ENCODE peak calls at places on chromosomes 12 and 14, in six cellular contexts. W, S, O, U, F and Q are unnamed samples.

GRCh38 chr14:29028973-29029582 is 262.5 kb downstream of the FOXG1 start:
- DNase-seq in F (peak), U (no peak), S (peak), O (peak), W (no peak), Q (no peak)

GRCh38 chr14:75427482-75428229 is at the start of gene JDP2:
- DNase-seq in W (peak), U (peak), S (peak), F (peak), O (peak), Q (no peak)

GRCh38 chr12:33605776-33606175 is 166.2 kb upstream of the SYT10 start:
- DNase-seq in W (no peak), O (peak), S (peak), U (no peak), F (peak), Q (no peak)

GRCh38 chr12:110538869-110539622 is 36.9 kb downstream of the RAD9B start:
- DNase-seq in O (no peak), W (no peak), S (no peak), F (no peak), U (no peak), Q (no peak)

GRCh38 chr12:55713721-55714120 is 2.1 kb upstream of the BLOC1S1 start:
- DNase-seq in U (peak), O (peak), F (peak), W (no peak), S (peak), Q (no peak)

GRCh38 chr12:123150273-123150803 is 552 bp downstream of the PITPNM2 start:
- DNase-seq in W (no peak), F (no peak), O (peak), S (no peak), U (no peak), Q (no peak)

GRCh38 chr14:69773571-69774276 is 6.8 kb downstream of the SRSF5 start:
- DNase-seq in S (no peak), O (no peak), U (no peak), W (no peak), F (no peak), Q (no peak)

GRCh38 chr12:6696690-6697583 is 3.7 kb downstream of the PIANP start:
- DNase-seq in W (no peak), S (no peak), U (no peak), F (no peak), O (no peak), Q (no peak)

GRCh38 chr14:105711058-105711620 is 184.8 kb downstream of the TMEM121 start:
- DNase-seq in S (no peak), W (no peak), F (no peak), U (no peak), O (no peak), Q (no peak)

GRCh38 chr14:54486685-54487084 is 2.1 kb downstream of the GMFB start:
- DNase-seq in S (no peak), O (no peak), F (peak), W (no peak), U (no peak), Q (no peak)

GRCh38 chr12:71742998-71743397 is 11.7 kb upstream of the RAB21 start:
- DNase-seq in F (no peak), W (no peak), U (no peak), O (no peak), S (no peak), Q (no peak)

GRCh38 chr14:90383731-90384542 is 12.9 kb upstream of the CALM1 start:
- DNase-seq in O (peak), W (peak), F (peak), S (peak), U (peak), Q (no peak)

GRCh38 chr12:121812921-121813896 is 9.4 kb downstream of the SETD1B start:
- DNase-seq in F (peak), W (no peak), U (peak), O (no peak), S (peak), Q (no peak)

GRCh38 chr12:54591001-54591591 is 2.6 kb upstream of the PPP1R1A start:
- DNase-seq in U (peak), S (peak), F (peak), W (no peak), O (no peak), Q (no peak)

GRCh38 chr14:21614245-21614644 is 20.5 kb downstream of the OR10G2 start:
- DNase-seq in O (no peak), S (no peak), F (no peak), U (no peak), W (no peak), Q (no peak)

GRCh38 chr12:124242529-124243065 is 52.3 kb upstream of the RFLNA start:
- DNase-seq in O (no peak), U (no peak), W (no peak), S (no peak), F (no peak), Q (no peak)

GRCh38 chr14:54447231-54447692 is 6.1 kb upstream of the CNIH1 start:
- DNase-seq in S (peak), F (peak), O (peak), W (no peak), U (peak), Q (peak)

GRCh38 chr12:47237751-47238211 is 158.0 kb upstream of the AMIGO2 start:
- DNase-seq in W (no peak), S (peak), U (peak), F (peak), O (no peak), Q (peak)

GRCh38 chr12:121190523-121191031 is 19.4 kb upstream of the P2RX4 start:
- DNase-seq in W (no peak), S (peak), U (peak), O (peak), F (peak), Q (peak)

GRCh38 chr12:106417926-106418910 is 60.7 kb downstream of the POLR3B start:
- DNase-seq in W (no peak), S (peak), F (peak), U (peak), O (peak), Q (peak)

GRCh38 chr12:51820721-51821422 is 27.6 kb downstream of the FIGNL2 start:
- DNase-seq in F (peak), O (peak), W (no peak), U (peak), S (peak), Q (no peak)

GRCh38 chr12:131688845-131689154 is 22.1 kb upstream of the SFSWAP start:
- DNase-seq in F (no peak), W (no peak), O (no peak), U (no peak), S (no peak), Q (no peak)

GRCh38 chr14:80428171-80428570 is 216.9 kb upstream of the DIO2 start:
- DNase-seq in U (peak), W (no peak), S (peak), F (peak), O (no peak), Q (no peak)

GRCh38 chr12:96425321-96425720 is 25.1 kb upstream of the CDK17 start:
- DNase-seq in O (peak), S (peak), U (peak), F (peak), W (no peak), Q (peak)

GRCh38 chr14:60102389-60102788 is 10.7 kb downstream of the PCNX4 start:
- DNase-seq in O (peak), F (peak), S (peak), U (peak), W (no peak), Q (peak)

GRCh38 chr12:269216-269615 is 6.6 kb upstream of the SLC6A13 start:
- DNase-seq in F (no peak), O (no peak), U (no peak), W (no peak), S (peak), Q (peak)

GRCh38 chr14:24196071-24197061 is 1.1 kb upstream of the TM9SF1 start:
- DNase-seq in S (peak), F (peak), U (peak), W (no peak), O (peak), Q (no peak)

GRCh38 chr12:130818381-130819247 is 20.4 kb downstream of the STX2 start:
- DNase-seq in O (peak), F (peak), S (peak), U (no peak), W (peak), Q (no peak)

GRCh38 chr12:74801625-74802024 is 264.0 kb downstream of the ATXN7L3B start:
- DNase-seq in O (no peak), F (no peak), W (no peak), U (no peak), S (peak), Q (no peak)

GRCh38 chr12:112584266-112584722 is 165.5 kb downstream of the PTPN11 start:
- DNase-seq in U (no peak), W (no peak), F (no peak), S (peak), O (peak), Q (no peak)

GRCh38 chr12:109777544-109777943 is 55.7 kb downstream of the TRPV4 start:
- DNase-seq in O (peak), W (peak), U (peak), S (peak), F (peak), Q (no peak)

GRCh38 chr12:120292661-120293531 is at the start of gene RNU4-1:
- DNase-seq in F (peak), W (peak), O (peak), S (peak), U (peak), Q (peak)

GRCh38 chr14:96126339-96126770 is 78.3 kb upstream of the BDKRB2 start:
- DNase-seq in O (no peak), F (peak), S (no peak), U (peak), W (no peak), Q (no peak)

GRCh38 chr12:5260086-5260485 is 171.8 kb upstream of the NTF3 start:
- DNase-seq in F (no peak), U (peak), S (no peak), O (no peak), W (no peak), Q (no peak)

GRCh38 chr12:74619886-74620285 is 82.3 kb downstream of the ATXN7L3B start:
- DNase-seq in F (no peak), O (no peak), W (no peak), S (no peak), U (no peak), Q (no peak)

GRCh38 chr12:98816720-98817119 is 171.6 kb downstream of the APAF1 start:
- DNase-seq in O (no peak), U (no peak), F (no peak), S (no peak), W (no peak), Q (no peak)

GRCh38 chr14:58979325-58979724 is 209.1 kb upstream of the DAAM1 start:
- DNase-seq in O (no peak), U (no peak), W (no peak), F (no peak), S (no peak), Q (no peak)

GRCh38 chr12:64796205-64796845 is 28.1 kb upstream of the TBC1D30 start:
- DNase-seq in W (peak), F (peak), O (peak), U (peak), S (peak), Q (peak)

GRCh38 chr14:31286456-31287293 is 79.1 kb upstream of the HECTD1 start:
- DNase-seq in U (no peak), F (no peak), O (peak), S (no peak), W (peak), Q (no peak)

GRCh38 chr12:101566318-101566717 is 28.5 kb upstream of the MYBPC1 start:
- DNase-seq in S (no peak), F (no peak), O (no peak), U (no peak), W (no peak), Q (no peak)

GRCh38 chr12:101567918-101568317 is 26.9 kb upstream of the MYBPC1 start:
- DNase-seq in S (no peak), F (no peak), U (no peak), W (no peak), O (no peak), Q (no peak)

GRCh38 chr12:101564912-101565311 is 29.9 kb upstream of the MYBPC1 start:
- DNase-seq in U (no peak), S (peak), O (no peak), W (no peak), F (peak), Q (no peak)

DNA sequence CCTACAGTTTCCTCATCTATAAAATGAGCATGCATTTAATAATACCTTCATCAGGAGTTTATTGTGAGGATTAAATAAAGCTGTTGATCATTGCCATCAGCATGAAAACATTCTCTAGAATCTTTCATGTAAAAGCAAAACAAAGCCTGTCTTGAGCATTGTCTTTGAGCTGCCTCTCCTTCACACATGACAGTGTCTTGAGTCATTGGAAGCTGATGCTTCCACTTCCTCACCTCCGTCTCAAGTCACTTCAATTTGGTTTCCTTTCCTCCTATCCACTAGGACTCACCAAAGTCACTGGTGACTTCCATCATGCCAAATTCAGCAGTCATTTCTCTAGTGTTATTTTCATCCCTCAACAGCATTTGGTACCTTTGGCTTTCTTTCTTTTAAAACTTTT is 31.6 kb upstream of the MYBPC1 start:
- DNase-seq in S (no peak), F (no peak), U (no peak), W (no peak), O (peak), Q (no peak)
- H3K4me3 ChIP-seq in S (no peak), F (no peak), U (no peak), W (no peak), O (no peak), Q (no peak)

GRCh38 chr12:58917699-58918334 is 2.5 kb downstream of the LRIG3 start:
- DNase-seq in W (no peak), U (peak), F (no peak), S (peak), O (peak), Q (no peak)
- H3K4me3 ChIP-seq in W (no peak), U (peak), F (peak), S (peak), O (peak), Q (peak)

DNA sequence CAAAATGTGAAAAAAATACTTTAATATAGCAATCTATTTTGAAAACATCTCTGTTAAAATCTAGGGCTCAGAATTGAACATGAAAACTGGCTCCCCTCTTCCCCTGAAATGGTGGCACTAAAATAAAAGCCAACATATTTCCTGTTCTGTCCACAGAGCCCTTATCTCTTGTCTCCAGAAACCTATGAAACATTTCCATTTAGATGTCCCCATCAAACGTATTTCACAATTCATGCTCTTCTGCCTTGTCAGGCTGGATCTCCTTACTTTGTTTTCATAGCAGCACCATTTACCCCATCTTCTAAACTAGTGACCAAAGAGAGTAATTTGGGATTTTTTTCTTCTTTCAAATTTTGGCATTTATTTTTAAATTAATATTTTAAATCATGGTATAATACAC is 42.4 kb downstream of the PDE3A start:
- DNase-seq in F (peak), W (no peak), S (no peak), U (no peak), O (no peak), Q (no peak)
- H3K4me3 ChIP-seq in F (no peak), W (no peak), S (no peak), U (no peak), O (no peak), Q (no peak)

DNA sequence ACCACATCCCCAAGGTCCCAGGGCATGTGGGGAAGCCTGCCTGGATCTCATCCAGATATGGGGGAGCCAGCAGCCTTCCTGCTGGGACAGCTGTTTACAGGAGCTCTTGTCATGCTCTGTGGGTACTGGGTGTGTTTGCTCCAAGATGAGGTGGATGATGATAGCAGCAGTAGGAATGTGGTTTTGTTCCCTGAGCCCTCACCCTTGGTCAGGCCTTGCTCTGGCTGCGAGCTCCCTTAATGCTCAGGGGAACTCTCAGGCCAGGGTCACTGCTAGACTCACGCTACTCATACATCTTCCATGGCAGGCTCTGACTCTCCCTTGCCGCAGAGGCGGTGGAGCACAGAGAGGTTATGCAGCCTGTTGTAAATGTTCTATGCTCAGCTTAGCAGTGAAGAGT is 990.3 kb downstream of the AACS start:
- DNase-seq in U (peak), O (peak), W (no peak), F (no peak), S (peak), Q (peak)
- H3K4me3 ChIP-seq in U (no peak), O (no peak), W (no peak), F (no peak), S (no peak), Q (no peak)

GRCh38 chr12:116708826-116709756 is 28.8 kb downstream of the SPRING1 start:
- DNase-seq in O (peak), S (peak), F (peak), W (peak), U (peak), Q (no peak)
- H3K4me3 ChIP-seq in O (peak), S (no peak), F (no peak), W (peak), U (peak), Q (no peak)

GRCh38 chr14:35401853-35402252 is 2.7 kb downstream of the NFKBIA start:
- DNase-seq in S (peak), W (no peak), U (no peak), O (no peak), F (peak), Q (no peak)
- H3K4me3 ChIP-seq in S (peak), W (no peak), U (peak), O (peak), F (no peak), Q (peak)

DNA sequence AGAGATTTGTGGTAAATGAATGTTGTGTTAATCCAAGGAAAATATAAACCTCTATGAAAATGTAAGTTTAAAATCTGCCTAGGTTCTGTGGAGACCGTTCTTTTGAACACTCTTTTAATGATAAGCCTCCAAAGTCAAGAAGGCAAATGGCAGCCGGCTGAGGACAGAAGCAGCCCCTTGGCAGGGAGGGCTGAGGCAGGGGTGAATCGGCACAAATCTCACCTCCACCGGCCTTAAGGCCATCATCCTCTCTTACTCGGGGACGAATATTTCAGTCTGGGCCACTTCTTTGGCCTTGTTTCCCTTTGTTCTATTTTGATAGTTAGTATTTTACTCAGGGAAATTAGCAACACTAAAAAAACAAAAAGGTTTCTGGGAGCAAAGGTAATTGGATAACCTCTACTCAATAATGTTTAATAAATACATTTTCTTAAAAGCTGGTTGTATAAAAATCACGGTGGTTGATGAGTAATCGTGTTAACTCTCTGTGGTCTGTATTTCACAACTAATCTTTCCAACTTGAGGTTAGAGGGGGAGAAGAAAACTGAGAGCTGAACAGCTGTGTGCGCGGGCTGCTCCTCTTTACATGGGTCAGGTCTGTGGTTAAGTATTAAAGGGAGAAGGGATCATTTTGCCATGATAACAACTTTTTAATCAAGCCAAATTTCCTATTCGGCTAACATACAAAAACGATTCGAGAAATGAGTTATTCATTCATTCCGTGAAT is 18.6 kb downstream of the LGMN start:
- DNase-seq in W (no peak), U (peak), S (peak), F (peak), O (peak), Q (peak)
- H3K4me3 ChIP-seq in W (no peak), U (no peak), S (no peak), F (no peak), O (peak), Q (no peak)

GRCh38 chr14:33940561-33941011 is 10.3 kb downstream of the EGLN3 start:
- DNase-seq in W (no peak), F (peak), O (no peak), U (no peak), S (no peak), Q (no peak)

GRCh38 chr14:33945329-33945728 is 5.5 kb downstream of the EGLN3 start:
- DNase-seq in W (no peak), O (no peak), U (no peak), F (no peak), S (no peak), Q (no peak)

GRCh38 chr14:33943081-33943480 is 7.8 kb downstream of the EGLN3 start:
- DNase-seq in F (no peak), U (no peak), S (no peak), W (no peak), O (no peak), Q (no peak)

GRCh38 chr14:33941727-33942126 is 9.1 kb downstream of the EGLN3 start:
- DNase-seq in W (no peak), S (no peak), F (no peak), O (no peak), U (no peak), Q (no peak)

GRCh38 chr14:33943484-33943883 is 7.4 kb downstream of the EGLN3 start:
- DNase-seq in S (no peak), O (no peak), W (no peak), U (no peak), F (no peak), Q (no peak)
- H3K4me3 ChIP-seq in S (no peak), O (no peak), W (no peak), U (no peak), F (no peak), Q (no peak)

GRCh38 chr12:95073698-95074520 is 491 bp upstream of the NR2C1 start:
- DNase-seq in U (no peak), S (no peak), F (no peak), W (no peak), O (no peak), Q (no peak)
- H3K4me3 ChIP-seq in U (peak), S (peak), F (peak), W (peak), O (peak), Q (peak)